ENCODE peak calls at places on chromosomes 3 and 15, in eight cellular contexts. O is Right ventricle myocardium superior; M is C1 segment of cervical spinal cord; P is T-helper 9 cell; N is activated T-cell treated with anti-CD3 and anti-CD28 coated beads, Interleukin-2, amount 50 U/mL, for 1 hour; U is right lobe of liver; X is stimulated activated CD4-positive, alpha-beta T cell treated with anti-CD3 and anti-CD28 coated beads, Interleukin-15, amount 100 ng/mL, for 24 hours; W is fibroblast of pulmonary artery. H is an unnamed sample.

GRCh38 chr15:90957105-90957790 is 2.6 kb downstream of the RCCD1 start:
- DNase-seq in M (no peak), X (no peak), U (no peak), N (no peak), O (no peak), P (no peak), W (peak), H (peak)

GRCh38 chr15:69117431-69117841 is 43.0 kb upstream of the GLCE start:
- DNase-seq in N (no peak), P (no peak), U (no peak), O (no peak), X (no peak), M (no peak), W (no peak), H (no peak)

GRCh38 chr15:55282284-55282833 is 7.3 kb downstream of the RAB27A start:
- DNase-seq in U (no peak), X (peak), M (no peak), P (no peak), N (no peak), O (no peak), W (peak), H (peak)

GRCh38 chr3:115825046-115825445 is 201.7 kb downstream of the GAP43 start:
- DNase-seq in O (no peak), N (no peak), P (no peak), X (no peak), U (no peak), W (peak), M (no peak), H (peak)

GRCh38 chr15:92629975-92630626 is 25.5 kb downstream of the FAM174B start:
- DNase-seq in P (no peak), W (no peak), O (no peak), X (peak), M (no peak), U (no peak), N (no peak), H (no peak)

GRCh38 chr3:11591401-11592266 is 52.1 kb downstream of the VGLL4 start:
- DNase-seq in N (no peak), W (peak), M (peak), P (no peak), U (no peak), X (no peak), O (peak), H (no peak)

GRCh38 chr15:73388256-73388781 is 19.6 kb upstream of the HCN4 start:
- DNase-seq in W (peak), N (no peak), P (no peak), O (no peak), X (no peak), U (peak), M (no peak), H (peak)

GRCh38 chr3:69948246-69948862 is 51.2 kb upstream of the SAMMSON start:
- DNase-seq in U (no peak), X (no peak), P (no peak), M (no peak), N (no peak), O (no peak), W (peak), H (no peak)

GRCh38 chr15:73355866-73356265 is 12.9 kb downstream of the HCN4 start:
- DNase-seq in W (no peak), O (no peak), P (no peak), M (no peak), U (no peak), X (no peak), N (no peak), H (no peak)

GRCh38 chr3:97658670-97659285 is 105.8 kb upstream of the ARL6 start:
- DNase-seq in O (no peak), U (no peak), P (no peak), X (no peak), M (no peak), W (peak), N (no peak), H (no peak)

GRCh38 chr3:78668302-78668701 is 1099.5 kb downstream of the ROBO1 start:
- DNase-seq in W (no peak), O (no peak), U (no peak), M (no peak), P (no peak), X (no peak), N (no peak), H (no peak)

GRCh38 chr15:89375093-89376062 is 40.8 kb upstream of the POLG start:
- DNase-seq in U (no peak), N (no peak), X (no peak), O (no peak), M (no peak), P (no peak), W (no peak), H (no peak)